ENCODE peak calls at places on chromosomes 3 and 15, in nine cellular contexts. Q, I, T, M, W, N, F, P and S are unnamed samples.

GRCh38 chr3:156812521-156813335 is 13.4 kb upstream of the LEKR1 start:
- DNase-seq in Q (no peak), I (no peak), T (no peak), M (no peak), W (no peak), N (no peak), F (no peak), P (no peak), S (no peak)

GRCh38 chr15:79977431-79977940 is 6.5 kb upstream of the BCL2A1 start:
- DNase-seq in Q (no peak), I (no peak), T (no peak), M (no peak), W (peak; percentile 75), N (no peak), F (no peak), P (no peak), S (no peak)

GRCh38 chr3:197354195-197355059 is 56.0 kb upstream of the DLG1 start:
- DNase-seq in Q (peak; percentile 69), I (no peak), T (no peak), M (peak; percentile 58), W (no peak), N (peak; percentile 65), F (peak; percentile 56), P (no peak), S (no peak)

GRCh38 chr3:192906940-192907339 is 10.7 kb downstream of the MB21D2 start:
- DNase-seq in Q (no peak), I (no peak), T (no peak), M (no peak), W (no peak), N (no peak), F (no peak), P (no peak), S (no peak)

GRCh38 chr15:93709708-93710107 is 521.7 kb upstream of the MCTP2 start:
- DNase-seq in Q (no peak), I (no peak), T (no peak), M (no peak), W (no peak), N (no peak), F (no peak), P (no peak), S (no peak)

GRCh38 chr15:68028137-68028771 is 25.9 kb upstream of the PIAS1 start:
- DNase-seq in Q (no peak), I (no peak), T (no peak), M (no peak), W (no peak), N (no peak), F (no peak), P (no peak), S (no peak)

GRCh38 chr3:111676177-111677021 is 81.3 kb upstream of the ZBED2 start:
- DNase-seq in Q (no peak), I (no peak), T (peak; percentile 10), M (no peak), W (no peak), N (no peak), F (no peak), P (no peak), S (no peak)

GRCh38 chr3:167151671-167152070 is 228.4 kb downstream of the ZBBX start:
- DNase-seq in Q (no peak), I (no peak), T (no peak), M (no peak), W (no peak), N (no peak), F (no peak), P (no peak), S (no peak)

GRCh38 chr15:88337993-88338392 is 81.5 kb upstream of the NTRK3 start:
- DNase-seq in Q (no peak), I (no peak), T (no peak), M (no peak), W (no peak), N (no peak), F (no peak), P (no peak), S (no peak)

GRCh38 chr3:4980229-4981159 is 1.3 kb downstream of the BHLHE40 start:
- DNase-seq in Q (peak; percentile 92), I (peak; percentile 89), T (peak; percentile 79), M (peak; percentile 91), W (peak; percentile 97), N (peak; percentile 94), F (peak; percentile 95), P (peak; percentile 96), S (peak; percentile 63)

GRCh38 chr15:83919319-83919830 is 265.5 kb downstream of the ADAMTSL3 start:
- DNase-seq in Q (no peak), I (no peak), T (no peak), M (no peak), W (no peak), N (no peak), F (no peak), P (no peak), S (no peak)

GRCh38 chr3:170038434-170039110 is 777 bp downstream of the GPR160 start:
- DNase-seq in Q (no peak), I (peak; percentile 20), T (peak; percentile 49), M (peak; percentile 15), W (peak; percentile 92), N (peak; percentile 83), F (no peak), P (peak; percentile 54), S (no peak)

GRCh38 chr15:77654975-77655374 is 22.3 kb upstream of the LINGO1 start:
- DNase-seq in Q (no peak), I (no peak), T (no peak), M (no peak), W (no peak), N (no peak), F (no peak), P (no peak), S (no peak)

GRCh38 chr15:41416742-41417417 is at the start of gene RTF1:
- DNase-seq in Q (peak; percentile 95), I (peak; percentile 97), T (peak; percentile 97), M (peak; percentile 98), W (peak; percentile 99), N (peak; percentile 98), F (peak; percentile 97), P (peak; percentile 92), S (peak; percentile 98)

GRCh38 chr3:16600771-16601538 is 4.3 kb downstream of the DAZL start:
- DNase-seq in Q (peak; percentile 73), I (peak; percentile 83), T (peak; percentile 66), M (peak; percentile 74), W (peak; percentile 92), N (peak; percentile 80), F (peak; percentile 72), P (peak; percentile 72), S (peak; percentile 81)

GRCh38 chr3:65873028-65873427 is 165.7 kb downstream of the MAGI1 start:
- DNase-seq in Q (no peak), I (no peak), T (no peak), M (peak; percentile 23), W (no peak), N (no peak), F (no peak), P (no peak), S (no peak)

DNA sequence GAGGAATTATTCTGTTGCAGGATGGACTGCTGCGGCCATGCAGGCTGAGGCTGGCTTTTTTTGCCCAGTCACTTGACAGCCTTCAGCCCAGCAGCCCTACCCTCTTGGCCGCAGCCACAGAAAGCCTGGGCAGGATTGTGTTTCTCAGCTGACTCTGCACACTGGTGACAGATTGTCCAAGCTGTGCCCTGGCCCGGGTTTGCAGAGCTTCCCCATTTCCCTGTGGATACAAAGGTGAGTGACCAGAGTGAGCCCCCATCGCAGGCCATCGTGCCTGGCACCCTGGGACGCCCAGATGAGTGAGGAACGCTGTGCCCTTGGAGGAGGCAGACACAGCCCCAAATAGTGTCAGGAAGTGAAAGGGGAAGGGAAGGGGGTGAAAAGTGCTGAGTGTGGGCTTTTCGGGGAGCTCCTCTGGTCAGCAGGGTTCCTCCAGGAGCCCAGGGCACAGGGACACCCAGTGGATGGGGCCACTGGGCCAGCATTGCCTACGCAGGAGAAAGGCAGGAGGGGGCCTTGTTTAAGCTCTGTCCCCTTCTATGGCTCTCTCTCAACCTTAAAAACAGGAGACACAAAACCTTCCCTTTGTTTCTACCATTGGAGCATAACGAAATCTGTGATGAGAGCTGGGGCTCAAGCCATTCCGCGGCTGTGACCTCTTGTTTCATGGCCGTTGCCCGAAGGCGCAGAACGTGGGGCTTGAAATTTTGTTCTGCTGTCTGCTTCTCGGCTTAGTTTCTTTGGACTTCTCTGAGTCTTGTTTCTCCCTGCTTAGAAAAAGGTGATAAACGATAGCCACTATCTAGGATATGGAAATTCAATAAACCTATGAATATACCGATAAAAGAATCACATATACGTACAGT is 91.5 kb upstream of the MEF2A start:
- DNase-seq in Q (peak; percentile 58), I (no peak), T (no peak), M (peak; percentile 63), W (no peak), N (peak; percentile 75), F (no peak), P (no peak), S (no peak)
- H3K27ac ChIP-seq in Q (peak overlapping the region; percentile 83), I (no peak overlapping the region), T (no peak overlapping the region), M (peak overlapping the region; percentile 85), W (no peak overlapping the region), N (peak overlapping the region; percentile 76), F (peak overlapping the region; percentile 36), P (peak overlapping the region; percentile 85), S (peak overlapping the region; percentile 44)

GRCh38 chr3:99843590-99844260 is 26.1 kb downstream of the CMSS1 start:
- DNase-seq in Q (no peak), I (no peak), T (no peak), M (no peak), W (no peak), N (no peak), F (no peak), P (no peak), S (no peak)
- H3K27ac ChIP-seq in Q (peak overlapping the region; percentile 65), I (no peak overlapping the region), T (no peak overlapping the region), M (peak overlapping the region; percentile 81), W (no peak overlapping the region), N (peak overlapping the region; percentile 49), F (peak overlapping the region; percentile 87), P (peak overlapping the region; percentile 42), S (peak overlapping the region; percentile 36)

GRCh38 chr15:25790003-25790660 is 73.0 kb downstream of the ATP10A start:
- DNase-seq in Q (peak; percentile 65), I (no peak), T (no peak), M (peak; percentile 49), W (no peak), N (peak; percentile 23), F (peak; percentile 78), P (no peak), S (peak; percentile 34)
- H3K27ac ChIP-seq in Q (no peak overlapping the region), I (no peak overlapping the region), T (no peak overlapping the region), M (peak overlapping the region; percentile 69), W (no peak overlapping the region), N (no peak overlapping the region), F (peak overlapping the region; percentile 73), P (peak overlapping the region; percentile 78), S (peak overlapping the region; percentile 73)

GRCh38 chr15:64144192-64144564 is 7.4 kb upstream of the SNX22 start:
- DNase-seq in Q (no peak), I (no peak), T (no peak), M (no peak), W (no peak), N (peak; percentile 59), F (no peak), P (no peak), S (no peak)

GRCh38 chr15:64143276-64143675 is 8.3 kb upstream of the SNX22 start:
- DNase-seq in Q (no peak), I (no peak), T (no peak), M (no peak), W (no peak), N (no peak), F (no peak), P (no peak), S (no peak)

GRCh38 chr15:64138542-64138941 is 13.0 kb upstream of the SNX22 start:
- DNase-seq in Q (no peak), I (no peak), T (no peak), M (no peak), W (no peak), N (no peak), F (no peak), P (no peak), S (no peak)

GRCh38 chr15:64144565-64145281 is 6.8 kb upstream of the SNX22 start:
- DNase-seq in Q (no peak), I (no peak), T (no peak), M (no peak), W (no peak), N (peak; percentile 41), F (no peak), P (no peak), S (no peak)

GRCh38 chr15:64141798-64142512 is 9.6 kb upstream of the SNX22 start:
- DNase-seq in Q (no peak), I (no peak), T (no peak), M (no peak), W (no peak), N (no peak), F (no peak), P (no peak), S (no peak)
- H3K27ac ChIP-seq in Q (no peak overlapping the region), I (no peak overlapping the region), T (no peak overlapping the region), M (no peak overlapping the region), W (no peak overlapping the region), N (no peak overlapping the region), F (no peak overlapping the region), P (no peak overlapping the region), S (peak overlapping the region; percentile 91)